ENCODE peak calls at places on chromosomes 12 and 14, in seven cellular contexts. F is colonic mucosa, J is ELR, V is NCI-H345, B is H9, C is AG08396, I is GM20000. U is an unnamed sample.

GRCh38 chr12:11609045-11609444 is 40.4 kb upstream of the ETV6 start:
- DNase-seq in F (no peak), J (no peak), V (no peak), B (peak; percentile 67), C (no peak), I (no peak), U (no peak)

GRCh38 chr12:69610126-69610525 is 581 bp downstream of the LRRC10 start:
- DNase-seq in F (no peak), J (no peak), V (no peak), B (no peak), C (no peak), I (no peak), U (no peak)

GRCh38 chr12:47995976-47996375 is 8.3 kb downstream of the COL2A1 start:
- DNase-seq in F (no peak), J (peak; percentile 12), V (no peak), B (no peak), C (peak; percentile 63), I (no peak), U (no peak)

GRCh38 chr12:32025906-32026305 is 66.7 kb downstream of the RESF1 start:
- DNase-seq in F (no peak), J (no peak), V (no peak), B (no peak), C (no peak), I (peak; percentile 24), U (peak; percentile 46)

GRCh38 chr14:69580009-69580577 is 5.4 kb upstream of the CCDC177 start:
- DNase-seq in F (no peak), J (peak; percentile 62), V (peak; percentile 36), B (peak; percentile 83), C (peak; percentile 80), I (no peak), U (no peak)

GRCh38 chr14:53613404-53614253 is 343.0 kb downstream of the BMP4 start:
- DNase-seq in F (peak; percentile 39), J (peak; percentile 49), V (peak; percentile 91), B (no peak), C (peak; percentile 43), I (peak; percentile 80), U (peak; percentile 94)

GRCh38 chr12:118816296-118816695 is 165.0 kb upstream of the SRRM4 start:
- DNase-seq in F (no peak), J (no peak), V (no peak), B (no peak), C (no peak), I (no peak), U (no peak)

GRCh38 chr14:76196980-76197379 is 45.3 kb downstream of the GPATCH2L start:
- DNase-seq in F (no peak), J (no peak), V (no peak), B (no peak), C (no peak), I (no peak), U (no peak)

GRCh38 chr12:124939428-124940142 is 25.1 kb upstream of the UBC start:
- DNase-seq in F (peak; percentile 93), J (peak; percentile 96), V (no peak), B (peak; percentile 97), C (peak; percentile 83), I (peak; percentile 51), U (peak; percentile 86)

GRCh38 chr12:57497223-57498142 is 9.6 kb downstream of the MARS1 start:
- DNase-seq in F (no peak), J (no peak), V (no peak), B (no peak), C (no peak), I (no peak), U (no peak)

GRCh38 chr12:71567562-71567961 is 96.1 kb downstream of the ZFC3H1 start:
- DNase-seq in F (no peak), J (peak; percentile 12), V (no peak), B (no peak), C (no peak), I (no peak), U (no peak)

GRCh38 chr12:109833307-109834189 is at the start of gene TRPV4:
- DNase-seq in F (no peak), J (peak; percentile 32), V (no peak), B (peak; percentile 68), C (peak; percentile 82), I (no peak), U (no peak)

GRCh38 chr12:89470741-89471504 is 53.7 kb downstream of the GALNT4 start:
- DNase-seq in F (no peak), J (peak; percentile 61), V (peak; percentile 23), B (no peak), C (peak; percentile 23), I (peak; percentile 41), U (no peak)

GRCh38 chr14:81565441-81566290 is 32.0 kb upstream of the SEL1L start:
- DNase-seq in F (no peak), J (peak; percentile 21), V (no peak), B (no peak), C (no peak), I (peak; percentile 29), U (no peak)

GRCh38 chr12:92927436-92928116 is 1.5 kb downstream of the EEA1 start:
- DNase-seq in F (no peak), J (peak; percentile 85), V (no peak), B (no peak), C (peak; percentile 75), I (peak; percentile 49), U (no peak)

GRCh38 chr14:65411656-65412188 is 808 bp upstream of the FUT8 start:
- DNase-seq in F (peak; percentile 95), J (peak; percentile 96), V (peak; percentile 92), B (peak; percentile 94), C (peak; percentile 94), I (peak; percentile 86), U (peak; percentile 54)

GRCh38 chr14:99042376-99043257 is 229.4 kb downstream of the BCL11B start:
- DNase-seq in F (no peak), J (no peak), V (no peak), B (no peak), C (no peak), I (no peak), U (no peak)

GRCh38 chr12:93144109-93144508 is 215.0 kb upstream of the EEA1 start:
- DNase-seq in F (no peak), J (no peak), V (no peak), B (no peak), C (no peak), I (no peak), U (no peak)

GRCh38 chr12:65518771-65519170 is 240.3 kb downstream of the MSRB3 start:
- DNase-seq in F (no peak), J (peak; percentile 37), V (no peak), B (no peak), C (no peak), I (no peak), U (no peak)

GRCh38 chr12:14883663-14884062 is 2.0 kb downstream of the MGP start:
- DNase-seq in F (no peak), J (no peak), V (no peak), B (no peak), C (no peak), I (no peak), U (no peak)